ENCODE peak calls at places on chromosomes 11 and 22, in four cellular contexts. E is sigmoid colon, Y is uterus, I is IMR-90. K is an unnamed sample.
A peak's percentile ranks its signal among the peaks of the same experiment; 100 is the strongest.

GRCh38 chr11:11189501-11189900 is 163.5 kb downstream of the CSNK2A3 start:
- DNase-seq in E (no peak), Y (no peak), I (no peak), K (no peak)

GRCh38 chr11:118622376-118623290 is 15.2 kb downstream of the PHLDB1 start:
- DNase-seq in I (peak; percentile 69), Y (peak; percentile 55), E (no peak), K (peak; percentile 77)

GRCh38 chr11:131593301-131593700 is 222.9 kb downstream of the NTM start:
- DNase-seq in Y (no peak), E (no peak), I (no peak), K (no peak)

GRCh38 chr22:45475876-45476514 is 26.7 kb upstream of the FBLN1 start:
- DNase-seq in Y (no peak), E (no peak), I (no peak), K (peak; percentile 80)

GRCh38 chr11:32259641-32260081 is 168.8 kb downstream of the RCN1 start:
- DNase-seq in I (peak; percentile 87), E (no peak), Y (no peak), K (no peak)

GRCh38 chr11:28730336-28730735 is 622.1 kb downstream of the METTL15 start:
- DNase-seq in I (peak; percentile 38), Y (no peak), E (no peak), K (no peak)

GRCh38 chr11:6268811-6269210 is 9.2 kb downstream of the CCKBR start:
- DNase-seq in E (no peak), I (peak; percentile 22), Y (no peak), K (no peak)

GRCh38 chr11:56521955-56522354 is 21.1 kb downstream of the OR5M11 start:
- DNase-seq in E (no peak), I (no peak), Y (no peak), K (no peak)

GRCh38 chr22:33389927-33390326 is 331.7 kb upstream of the SYN3 start:
- DNase-seq in Y (no peak), E (no peak), I (peak; percentile 41), K (no peak)

GRCh38 chr11:65885231-65885630 is 3.0 kb downstream of the FIBP start:
- DNase-seq in E (no peak), Y (no peak), I (no peak), K (no peak)

GRCh38 chr11:75432911-75433321 is at the start of gene KLHL35:
- DNase-seq in I (no peak), Y (no peak), E (no peak), K (no peak)

GRCh38 chr11:102513869-102514268 is 16.7 kb downstream of the MMP7 start:
- DNase-seq in E (peak; percentile 96), Y (peak; percentile 80), I (peak; percentile 34), K (no peak)

GRCh38 chr22:50250555-50251471 is at the start of gene HDAC10:
- DNase-seq in I (peak; percentile 74), E (peak; percentile 88), Y (peak; percentile 66), K (peak; percentile 95)

GRCh38 chr11:134200688-134201087 is 23.1 kb downstream of the NCAPD3 start:
- DNase-seq in Y (no peak), E (no peak), I (peak; percentile 59), K (no peak)

GRCh38 chr22:25777870-25778269 is 35.9 kb downstream of the MYO18B start:
- DNase-seq in Y (no peak), E (no peak), I (peak; percentile 45), K (no peak)

GRCh38 chr22:37330200-37331033 is 48.1 kb downstream of the CYTH4 start:
- DNase-seq in Y (no peak), E (no peak), I (peak; percentile 90), K (no peak)

GRCh38 chr11:122642472-122642922 is 13.0 kb upstream of the UBASH3B start:
- DNase-seq in I (peak; percentile 95), Y (no peak), E (no peak), K (no peak)

GRCh38 chr11:10197091-10197490 is 96.9 kb downstream of the SBF2 start:
- DNase-seq in I (peak; percentile 28), Y (no peak), E (no peak), K (no peak)

GRCh38 chr11:3200388-3201111 is 18.1 kb downstream of the MRGPRG start:
- DNase-seq in Y (no peak), I (no peak), E (peak; percentile 48), K (no peak)

GRCh38 chr11:126129681-126130671 is 67.3 kb upstream of the CDON start:
- DNase-seq in E (peak; percentile 64), I (peak; percentile 35), Y (no peak), K (no peak)

GRCh38 chr11:19628018-19628417 is 84.6 kb upstream of the NAV2 start:
- DNase-seq in I (peak; percentile 59), Y (peak; percentile 55), E (peak; percentile 97), K (peak; percentile 85)

GRCh38 chr11:61742391-61742790 is 10.0 kb upstream of the MYRF start:
- DNase-seq in Y (no peak), I (no peak), E (no peak), K (peak; percentile 81)

GRCh38 chr11:94139421-94139820 is 10.8 kb downstream of the PANX1 start:
- DNase-seq in I (no peak), E (no peak), Y (no peak), K (no peak)

GRCh38 chr11:113549611-113550061 is 74.4 kb upstream of the DRD2 start:
- DNase-seq in I (no peak), Y (no peak), E (no peak), K (no peak)

GRCh38 chr11:75325713-75326438 is 25.6 kb downstream of the ARRB1 start:
- DNase-seq in I (peak; percentile 97), Y (peak; percentile 69), E (peak; percentile 89), K (peak; percentile 82)

GRCh38 chr11:79296113-79296512 is 144.7 kb downstream of the TENM4 start:
- DNase-seq in I (no peak), Y (no peak), E (no peak), K (no peak)

GRCh38 chr11:88280673-88281316 is 56.7 kb downstream of the CTSC start:
- DNase-seq in Y (no peak), E (no peak), I (no peak), K (no peak)

GRCh38 chr11:18394928-18395734 is 768 bp downstream of the LDHA start:
- DNase-seq in Y (peak; percentile 23), I (peak; percentile 3), E (no peak), K (no peak)

GRCh38 chr11:134360050-134360835 is 28.5 kb downstream of the GLB1L2 start:
- DNase-seq in I (peak; percentile 32), Y (peak; percentile 34), E (peak; percentile 82), K (peak; percentile 90)

GRCh38 chr22:21642584-21643448 is 714 bp downstream of the SDF2L1 start:
- DNase-seq in Y (no peak), I (peak; percentile 44), E (no peak), K (no peak)

GRCh38 chr22:19325296-19325950 is 33.9 kb upstream of the CLTCL1 start:
- DNase-seq in Y (no peak), I (peak; percentile 55), E (no peak), K (no peak)

GRCh38 chr22:40628354-40629042 is 8.0 kb downstream of the MRTFA start:
- DNase-seq in Y (no peak), E (no peak), I (peak; percentile 61), K (no peak)

GRCh38 chr11:64900263-64900678 is 16.7 kb downstream of the ATG2A start:
- DNase-seq in I (peak; percentile 13), E (no peak), Y (no peak), K (no peak)

GRCh38 chr11:74005721-74006517 is 3.0 kb downstream of the UCP3 start:
- DNase-seq in I (no peak), Y (no peak), E (peak; percentile 54), K (no peak)

GRCh38 chr22:47372111-47372581 is 609.7 kb downstream of the TBC1D22A start:
- DNase-seq in E (no peak), Y (peak; percentile 1), I (no peak), K (no peak)

GRCh38 chr22:47372596-47373385 is 610.3 kb downstream of the TBC1D22A start:
- DNase-seq in I (no peak), E (peak; percentile 37), Y (peak; percentile 1), K (no peak)

GRCh38 chr22:47370448-47371262 is 608.2 kb downstream of the TBC1D22A start:
- DNase-seq in I (no peak), E (no peak), Y (no peak), K (no peak)

GRCh38 chr22:47369431-47370015 is 607.1 kb downstream of the TBC1D22A start:
- DNase-seq in E (no peak), I (no peak), Y (no peak), K (no peak)

GRCh38 chr22:47371263-47372090 is 609.0 kb downstream of the TBC1D22A start:
- DNase-seq in E (peak; percentile 39), I (no peak), Y (no peak), K (no peak)
- H3K9me3 ChIP-seq in E (no peaks in the 10 kb centered on the region), I (peaks cover 7% of the 10 kb centered on the region), Y (no peaks in the 10 kb centered on the region), K (no peaks in the 10 kb centered on the region)

GRCh38 chr11:67632982-67633755 is 3.4 kb upstream of the NUDT8 start:
- DNase-seq in E (peak; percentile 54), I (no peak), Y (no peak), K (no peak)
- H3K4me1 ChIP-seq in E (no peaks in the 10 kb centered on the region), I (peaks cover 3% of the 10 kb centered on the region), Y (peaks cover 5% of the 10 kb centered on the region), K (peaks cover 2% of the 10 kb centered on the region)

DNA sequence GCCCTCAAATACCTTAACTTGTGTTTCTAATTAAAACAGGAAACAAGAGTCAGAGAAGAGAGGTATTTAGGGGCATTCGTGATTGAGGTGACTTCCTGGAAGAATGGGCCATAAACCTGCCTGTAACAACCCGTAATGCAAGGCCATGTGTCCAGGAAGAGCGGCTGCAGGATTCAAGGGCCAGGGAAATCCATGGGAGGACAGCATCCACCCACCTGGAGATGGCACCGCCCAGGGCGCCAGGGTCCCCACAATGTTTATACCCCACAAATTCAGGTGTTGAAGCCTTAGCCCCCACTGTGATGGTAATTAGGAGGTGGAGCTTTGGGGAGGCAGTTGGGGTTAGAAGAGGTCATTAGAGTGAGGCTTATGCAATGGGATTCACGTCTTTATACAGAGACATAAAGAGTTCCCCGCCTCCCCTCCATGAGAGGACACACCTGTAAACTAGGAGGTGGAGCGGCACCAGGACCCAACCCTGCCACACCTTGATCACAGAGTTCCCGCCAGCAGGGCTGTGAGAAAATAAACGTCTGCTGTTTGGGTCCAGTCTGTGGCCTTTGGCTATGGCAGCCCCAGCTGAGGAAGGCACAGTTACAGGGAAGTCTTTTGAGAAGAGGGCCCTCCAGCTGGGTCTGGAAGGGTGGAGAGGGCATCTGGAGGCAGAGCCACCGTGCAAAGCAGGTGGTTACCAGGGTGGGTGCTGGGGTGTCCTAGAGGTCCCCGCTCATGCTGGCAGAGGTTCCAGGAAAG is 1394.3 kb downstream of the TBC1D22A start:
- DNase-seq in Y (no peak), E (no peak), I (no peak), K (no peak)
- H3K9me3 ChIP-seq in Y (no peaks in the 10 kb centered on the region), E (no peaks in the 10 kb centered on the region), I (peaks cover 53% of the 10 kb centered on the region), K (no peaks in the 10 kb centered on the region)

GRCh38 chr22:28816994-28817530 is 16.7 kb upstream of the XBP1 start:
- DNase-seq in I (no peak), E (no peak), Y (no peak), K (no peak)

GRCh38 chr22:28813772-28814518 is 13.6 kb upstream of the XBP1 start:
- DNase-seq in Y (peak; percentile 56), I (no peak), E (peak; percentile 68), K (no peak)

GRCh38 chr22:28817919-28818859 is 17.8 kb upstream of the XBP1 start:
- DNase-seq in I (no peak), Y (no peak), E (peak; percentile 60), K (no peak)

GRCh38 chr22:28815101-28815500 is 14.7 kb upstream of the XBP1 start:
- DNase-seq in I (no peak), E (no peak), Y (no peak), K (no peak)

DNA sequence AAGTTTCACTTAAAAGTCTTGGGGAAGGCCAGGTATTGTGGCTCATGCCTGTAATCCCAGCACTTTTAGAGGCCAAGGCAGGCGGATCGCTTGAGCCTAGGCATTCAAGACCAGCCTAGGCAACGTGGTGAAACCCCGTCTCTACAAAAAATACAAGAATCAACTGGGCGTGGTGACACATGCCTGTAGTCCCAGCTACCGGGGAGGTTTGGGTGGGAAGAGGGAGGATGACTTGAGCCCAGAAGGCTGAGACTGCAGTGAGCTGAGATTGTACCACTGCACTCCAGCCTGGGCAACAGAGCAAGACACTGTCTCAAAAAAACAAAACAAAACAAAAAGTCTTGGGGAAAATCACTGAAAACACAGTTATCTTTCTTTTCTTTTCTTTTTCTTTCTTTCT is 15.4 kb upstream of the XBP1 start:
- DNase-seq in E (no peak), Y (no peak), I (no peak), K (no peak)
- H3K4me1 ChIP-seq in E (no peaks in the 10 kb centered on the region), Y (peaks cover 3% of the 10 kb centered on the region), I (peaks cover 2% of the 10 kb centered on the region), K (peaks cover 6% of the 10 kb centered on the region)

K was measured in right cardiac atrium.